ENCODE peak calls at places on chromosomes 4 and X, in ten cellular contexts. D, G, J, C, O, I, W, T, S and K are unnamed samples.
A peak's percentile ranks its signal among the peaks of the same experiment; 100 is the strongest.

GRCh38 chr4:152229782-152230289 is 306.1 kb downstream of the FBXW7 start:
- DNase-seq in J (no peak), G (no peak), W (no peak), C (no peak), O (no peak), I (no peak), T (no peak), D (no peak), S (no peak), K (no peak)

GRCh38 chrX:23559975-23560374 is 107.3 kb upstream of the PRDX4 start:
- DNase-seq in S (no peak), G (no peak), W (no peak), I (no peak), T (no peak), D (no peak), J (no peak), C (no peak), O (no peak), K (no peak)

GRCh38 chrX:85611926-85612325 is 232.5 kb upstream of the POF1B start:
- DNase-seq in C (peak; percentile 4), O (peak; percentile 15), W (no peak), T (no peak), J (peak; percentile 1), S (no peak), G (no peak), I (no peak), D (peak; percentile 23), K (no peak)

GRCh38 chrX:10190367-10190766 is 33.6 kb downstream of the CLCN4 start:
- DNase-seq in S (no peak), O (peak; percentile 72), J (peak; percentile 37), D (peak; percentile 88), T (peak; percentile 24), I (peak; percentile 34), G (no peak), C (peak; percentile 80), W (no peak), K (no peak)

GRCh38 chr4:184384056-184384809 is 90.1 kb downstream of the IRF2 start:
- DNase-seq in G (peak; percentile 83), I (peak; percentile 59), S (no peak), W (peak; percentile 40), J (peak; percentile 93), C (peak; percentile 94), O (peak; percentile 70), D (peak; percentile 98), T (peak; percentile 49), K (no peak)

GRCh38 chr4:104571341-104571740 is 76.6 kb upstream of the CXXC4 start:
- DNase-seq in D (no peak), I (no peak), O (no peak), W (no peak), S (no peak), J (peak; percentile 18), C (no peak), T (no peak), G (no peak), K (no peak)

GRCh38 chrX:119503484-119503861 is 35.2 kb downstream of the SLC25A5 start:
- DNase-seq in I (peak; percentile 59), C (peak; percentile 91), O (no peak), J (peak; percentile 68), G (peak; percentile 40), T (peak; percentile 80), D (peak; percentile 90), S (peak; percentile 72), W (no peak), K (no peak)

GRCh38 chrX:102930990-102931756 is 5.9 kb upstream of the RAB40AL start:
- DNase-seq in W (no peak), O (no peak), J (peak; percentile 78), D (no peak), I (no peak), G (no peak), C (no peak), S (no peak), T (no peak), K (no peak)

GRCh38 chrX:101659601-101660063 is at the start of gene ARMCX2:
- DNase-seq in D (peak; percentile 74), W (peak; percentile 76), I (peak; percentile 35), C (peak; percentile 67), T (no peak), O (no peak), S (no peak), J (no peak), G (no peak), K (peak; percentile 32)

GRCh38 chrX:71128915-71129765 is 10.7 kb downstream of the MED12 start:
- DNase-seq in J (peak; percentile 31), I (peak; percentile 75), T (peak; percentile 73), C (peak; percentile 45), W (peak; percentile 73), O (peak; percentile 78), S (peak; percentile 66), G (no peak), D (peak; percentile 51), K (peak; percentile 77)

GRCh38 chrX:53312946-53313745 is 31.8 kb upstream of the IQSEC2 start:
- DNase-seq in G (peak; percentile 4), I (peak; percentile 80), C (peak; percentile 43), W (peak; percentile 68), T (peak; percentile 66), S (no peak), J (peak; percentile 44), D (peak; percentile 66), O (peak; percentile 83), K (peak; percentile 67)

GRCh38 chr4:75561789-75562188 is 5.9 kb downstream of the ODAPH start:
- DNase-seq in D (no peak), G (no peak), S (no peak), J (peak; percentile 23), I (no peak), T (peak; percentile 8), W (no peak), C (peak; percentile 29), O (no peak), K (no peak)

GRCh38 chr4:11418610-11419009 is 10.1 kb downstream of the HS3ST1 start:
- DNase-seq in T (no peak), W (no peak), G (no peak), I (no peak), O (peak; percentile 57), S (no peak), D (no peak), C (no peak), J (no peak), K (no peak)
- TF ChIP-seq CTCF in T (no peak), W (no peak), G (no peak), I (no peak), O (peak; percentile 45), S (no peak), D (no peak), C (no peak), J (no peak), K (no peak)

DNA sequence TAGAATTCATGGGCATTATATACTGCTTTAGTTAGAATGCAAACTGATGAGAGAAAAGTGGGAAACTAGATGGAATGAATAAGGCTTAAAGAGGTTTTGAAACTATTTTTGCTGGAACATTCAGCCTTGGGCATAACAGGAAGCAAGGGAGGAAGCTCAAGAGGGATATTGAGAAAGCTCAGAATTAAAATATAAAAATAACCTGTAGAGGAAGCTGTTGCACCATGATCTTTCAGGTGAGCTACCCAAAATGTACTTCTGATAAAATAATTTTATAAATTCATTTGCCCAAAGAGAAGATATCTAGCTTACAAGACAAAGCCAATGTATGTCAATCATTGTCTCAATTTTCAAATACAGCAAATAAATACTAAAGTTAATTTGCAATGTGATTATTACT is 11.3 kb downstream of the GC start:
- DNase-seq in D (no peak), S (no peak), G (no peak), J (no peak), C (no peak), I (no peak), T (no peak), W (no peak), O (no peak), K (no peak)
- TF ChIP-seq CTCF in D (no peak), S (peak; percentile 29), G (no peak), J (peak; percentile 34), C (no peak), I (no peak), T (no peak), W (no peak), O (no peak), K (no peak)

DNA sequence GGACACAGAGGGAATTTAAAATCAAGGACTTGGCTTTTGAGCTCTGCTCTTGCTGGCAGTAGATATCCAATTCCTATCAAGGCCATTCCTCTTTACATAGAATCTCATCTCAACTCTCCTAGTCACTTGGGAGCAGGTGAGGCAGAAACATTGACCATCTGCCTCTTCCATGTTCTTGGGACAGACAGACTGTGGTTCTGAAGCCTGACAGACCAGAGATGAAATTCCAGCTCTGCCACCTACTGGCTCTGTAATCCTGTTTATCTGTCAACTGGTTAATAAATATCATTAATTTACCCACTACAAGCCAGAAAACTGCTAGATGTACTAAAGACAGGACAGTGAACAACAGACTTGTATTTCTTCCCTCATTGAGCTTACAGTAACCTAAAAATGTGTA is 300.8 kb downstream of the ADGRL3 start:
- DNase-seq in C (no peak), S (no peak), I (no peak), O (no peak), J (peak; percentile 34), T (no peak), W (no peak), G (no peak), D (peak; percentile 27), K (no peak)
- TF ChIP-seq CTCF in C (no peak), S (no peak), I (no peak), O (no peak), J (peak; percentile 55), T (no peak), W (no peak), G (no peak), D (peak; percentile 27), K (no peak)

DNA sequence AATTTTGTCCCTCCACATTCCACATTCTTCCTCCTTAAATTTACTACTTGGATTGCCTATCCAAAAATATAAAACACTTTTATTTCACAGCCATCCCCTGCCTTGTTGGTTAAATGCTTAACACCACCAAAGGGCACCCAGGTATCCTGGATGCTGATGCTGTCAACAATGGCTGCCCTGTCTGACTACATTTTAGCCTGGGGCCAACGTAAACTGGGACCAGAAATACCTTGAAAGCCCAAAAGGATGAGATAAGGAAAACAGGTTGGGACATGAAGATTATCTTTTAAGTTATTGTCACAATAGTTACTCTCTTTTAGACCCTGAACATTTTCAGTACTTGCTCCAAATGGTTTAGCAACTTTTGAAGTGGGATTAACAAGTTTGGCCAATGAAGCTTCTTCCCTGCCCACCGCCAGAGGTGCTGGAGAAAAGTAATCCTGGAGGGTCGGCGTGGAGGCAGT is 775 bp upstream of the YIPF6 start:
- DNase-seq in I (no peak), O (no peak), C (peak; percentile 40), S (no peak), T (no peak), D (no peak), J (no peak), G (no peak), W (no peak), K (no peak)
- TF ChIP-seq CTCF in I (no peak), O (no peak), C (no peak), S (no peak), T (no peak), D (peak; percentile 20), J (no peak), G (peak; percentile 7), W (peak; percentile 14), K (no peak)

GRCh38 chr4:84167579-84167978 is 331.5 kb downstream of the NKX6-1 start:
- DNase-seq in J (no peak), S (no peak), W (no peak), D (no peak), G (no peak), C (no peak), O (no peak), T (peak; percentile 1), I (no peak), K (peak; percentile 28)
- TF ChIP-seq CTCF in J (peak; percentile 22), S (no peak), W (no peak), D (no peak), G (peak; percentile 6), C (no peak), O (no peak), T (no peak), I (no peak), K (peak; percentile 30)

GRCh38 chrX:29940750-29941149 is 274.6 kb upstream of the MAGEB2 start:
- DNase-seq in S (no peak), G (no peak), O (no peak), I (no peak), J (no peak), W (no peak), C (no peak), D (no peak), T (no peak), K (no peak)
- TF ChIP-seq CTCF in S (no peak), G (no peak), O (no peak), I (no peak), J (no peak), W (no peak), C (no peak), D (no peak), T (no peak), K (no peak)